ENCODE peak calls at places on chromosomes 3 and 15, in four cellular contexts. One of them, this sample, is unnamed.

GRCh38 chr3:186959029-186959624 is 28.8 kb downstream of the ST6GAL1 start:
- DNase-seq in PC-3: no peak
- DNase-seq in GM23248: no peak
- DNase-seq in astrocyte: no peak
- DNase-seq in this sample: no peak

GRCh38 chr3:31226331-31226730 is 306.4 kb upstream of the STT3B start:
- DNase-seq in PC-3: no peak
- DNase-seq in GM23248: no peak
- DNase-seq in astrocyte: no peak
- DNase-seq in this sample: no peak

GRCh38 chr3:87796137-87796899 is 262.5 kb downstream of the CGGBP1 start:
- DNase-seq in PC-3: no peak
- DNase-seq in GM23248: no peak
- DNase-seq in astrocyte: no peak
- DNase-seq in this sample: no peak

GRCh38 chr3:101512521-101513418 is at the start of gene SENP7:
- DNase-seq in PC-3: peak; percentile 92
- DNase-seq in GM23248: peak; percentile 93
- DNase-seq in astrocyte: peak; percentile 76
- DNase-seq in this sample: peak; percentile 88

GRCh38 chr3:107431048-107431297 is 53.7 kb downstream of the CCDC54 start:
- DNase-seq in PC-3: no peak
- DNase-seq in GM23248: no peak
- DNase-seq in astrocyte: no peak
- DNase-seq in this sample: no peak

GRCh38 chr15:28269097-28269496 is 52.9 kb downstream of the HERC2 start:
- DNase-seq in PC-3: peak; percentile 11
- DNase-seq in GM23248: no peak
- DNase-seq in astrocyte: no peak
- DNase-seq in this sample: no peak

GRCh38 chr15:99669250-99669649 is 64.0 kb downstream of the LYSMD4 start:
- DNase-seq in PC-3: no peak
- DNase-seq in GM23248: no peak
- DNase-seq in astrocyte: no peak
- DNase-seq in this sample: no peak

GRCh38 chr15:77386626-77387025 is 33.3 kb downstream of the PEAK1 start:
- DNase-seq in PC-3: no peak
- DNase-seq in GM23248: peak; percentile 11
- DNase-seq in astrocyte: no peak
- DNase-seq in this sample: no peak

GRCh38 chr3:195522254-195523023 is 20.7 kb downstream of the PPP1R2 start:
- DNase-seq in PC-3: peak; percentile 57
- DNase-seq in GM23248: peak; percentile 67
- DNase-seq in astrocyte: no peak
- DNase-seq in this sample: peak; percentile 30

GRCh38 chr3:171132873-171133272 is 106.4 kb upstream of the SLC2A2 start:
- DNase-seq in PC-3: peak; percentile 68
- DNase-seq in GM23248: peak; percentile 91
- DNase-seq in astrocyte: peak; percentile 73
- DNase-seq in this sample: no peak

GRCh38 chr3:143786229-143787199 is 61.8 kb downstream of the SLC9A9 start:
- DNase-seq in PC-3: no peak
- DNase-seq in GM23248: peak; percentile 46
- DNase-seq in astrocyte: peak; percentile 36
- DNase-seq in this sample: no peak

GRCh38 chr3:59503441-59503840 is 453.6 kb upstream of the CFAP20DC start:
- DNase-seq in PC-3: no peak
- DNase-seq in GM23248: no peak
- DNase-seq in astrocyte: no peak
- DNase-seq in this sample: no peak

GRCh38 chr3:37093481-37093880 is 80.9 kb downstream of the LRRFIP2 start:
- DNase-seq in PC-3: no peak
- DNase-seq in GM23248: peak; percentile 44
- DNase-seq in astrocyte: peak; percentile 50
- DNase-seq in this sample: no peak

GRCh38 chr3:195128255-195129071 is 142.5 kb downstream of the XXYLT1 start:
- DNase-seq in PC-3: no peak
- DNase-seq in GM23248: peak; percentile 38
- DNase-seq in astrocyte: peak; percentile 47
- DNase-seq in this sample: no peak

GRCh38 chr15:98914626-98915025 is 93.0 kb downstream of the PGPEP1L start:
- DNase-seq in PC-3: peak; percentile 86
- DNase-seq in GM23248: peak; percentile 94
- DNase-seq in astrocyte: peak; percentile 97
- DNase-seq in this sample: no peak

GRCh38 chr3:100761211-100761921 is 52.1 kb downstream of the TFG start:
- DNase-seq in PC-3: peak; percentile 50
- DNase-seq in GM23248: no peak
- DNase-seq in astrocyte: no peak
- DNase-seq in this sample: peak; percentile 29

GRCh38 chr15:44082558-44083151 is 112.4 kb downstream of the FRMD5 start:
- DNase-seq in PC-3: no peak
- DNase-seq in GM23248: peak; percentile 29
- DNase-seq in astrocyte: no peak
- DNase-seq in this sample: no peak

GRCh38 chr3:131091768-131092167 is 65.1 kb downstream of the NEK11 start:
- DNase-seq in PC-3: peak; percentile 46
- DNase-seq in GM23248: no peak
- DNase-seq in astrocyte: peak; percentile 26
- DNase-seq in this sample: peak; percentile 29

GRCh38 chr3:49734752-49735151 is 11.0 kb upstream of the GMPPB start:
- DNase-seq in PC-3: no peak
- DNase-seq in GM23248: no peak
- DNase-seq in astrocyte: no peak
- DNase-seq in this sample: no peak

GRCh38 chr15:29008846-29009245 is 123.1 kb downstream of the APBA2 start:
- DNase-seq in PC-3: no peak
- DNase-seq in GM23248: no peak
- DNase-seq in astrocyte: no peak
- DNase-seq in this sample: no peak

GRCh38 chr3:157405457-157405856 is 31.2 kb upstream of the PTX3 start:
- DNase-seq in PC-3: peak; percentile 71
- DNase-seq in GM23248: peak; percentile 40
- DNase-seq in astrocyte: peak; percentile 85
- DNase-seq in this sample: no peak

GRCh38 chr3:56251343-56251945 is 216.8 kb downstream of the ERC2 start:
- DNase-seq in PC-3: peak; percentile 76
- DNase-seq in GM23248: peak; percentile 60
- DNase-seq in astrocyte: peak; percentile 20
- DNase-seq in this sample: peak; percentile 51

GRCh38 chr3:23539185-23539584 is 266.6 kb upstream of the UBE2E1 start:
- DNase-seq in PC-3: no peak
- DNase-seq in GM23248: no peak
- DNase-seq in astrocyte: no peak
- DNase-seq in this sample: no peak

GRCh38 chr15:56934269-56934668 is 15.8 kb downstream of the TCF12 start:
- DNase-seq in PC-3: no peak
- DNase-seq in GM23248: peak; percentile 72
- DNase-seq in astrocyte: no peak
- DNase-seq in this sample: no peak

GRCh38 chr3:126132751-126133511 is 47.5 kb downstream of the ALDH1L1 start:
- DNase-seq in PC-3: peak; percentile 16
- DNase-seq in GM23248: peak; percentile 44
- DNase-seq in astrocyte: no peak
- DNase-seq in this sample: peak; percentile 64

GRCh38 chr15:60720493-60721231 is 241.7 kb upstream of the ICE2 start:
- DNase-seq in PC-3: no peak
- DNase-seq in GM23248: no peak
- DNase-seq in astrocyte: no peak
- DNase-seq in this sample: no peak

GRCh38 chr15:66483131-66483566 is 14.4 kb downstream of the SNAPC5 start:
- DNase-seq in PC-3: peak; percentile 82
- DNase-seq in GM23248: peak; percentile 68
- DNase-seq in astrocyte: peak; percentile 77
- DNase-seq in this sample: no peak

GRCh38 chr3:172869356-172869755 is 118.8 kb downstream of the ECT2 start:
- DNase-seq in PC-3: peak; percentile 66
- DNase-seq in GM23248: peak; percentile 6
- DNase-seq in astrocyte: no peak
- DNase-seq in this sample: no peak

GRCh38 chr3:113212155-113212844 is 943 bp downstream of the BOC start:
- DNase-seq in PC-3: peak; percentile 23
- DNase-seq in GM23248: peak; percentile 69
- DNase-seq in astrocyte: no peak
- DNase-seq in this sample: peak; percentile 46
- TF ChIP-seq EZH2 in PC-3: no peak
- TF ChIP-seq EZH2 in GM23248: no peak
- TF ChIP-seq EZH2 in astrocyte: no peak
- TF ChIP-seq EZH2 in this sample: no peak

GRCh38 chr3:147389265-147390175 is 16.8 kb downstream of the ZIC4 start:
- DNase-seq in PC-3: no peak
- DNase-seq in GM23248: no peak
- DNase-seq in astrocyte: no peak
- DNase-seq in this sample: peak; percentile 68

GRCh38 chr3:147388395-147389264 is 17.7 kb downstream of the ZIC4 start:
- DNase-seq in PC-3: no peak
- DNase-seq in GM23248: no peak
- DNase-seq in astrocyte: no peak
- DNase-seq in this sample: peak; percentile 68

GRCh38 chr3:147391726-147392082 is 14.6 kb downstream of the ZIC4 start:
- DNase-seq in PC-3: no peak
- DNase-seq in GM23248: no peak
- DNase-seq in astrocyte: no peak
- DNase-seq in this sample: no peak

GRCh38 chr3:147392083-147392916 is 14.0 kb downstream of the ZIC4 start:
- DNase-seq in PC-3: no peak
- DNase-seq in GM23248: peak; percentile 96
- DNase-seq in astrocyte: no peak
- DNase-seq in this sample: peak; percentile 94

DNA sequence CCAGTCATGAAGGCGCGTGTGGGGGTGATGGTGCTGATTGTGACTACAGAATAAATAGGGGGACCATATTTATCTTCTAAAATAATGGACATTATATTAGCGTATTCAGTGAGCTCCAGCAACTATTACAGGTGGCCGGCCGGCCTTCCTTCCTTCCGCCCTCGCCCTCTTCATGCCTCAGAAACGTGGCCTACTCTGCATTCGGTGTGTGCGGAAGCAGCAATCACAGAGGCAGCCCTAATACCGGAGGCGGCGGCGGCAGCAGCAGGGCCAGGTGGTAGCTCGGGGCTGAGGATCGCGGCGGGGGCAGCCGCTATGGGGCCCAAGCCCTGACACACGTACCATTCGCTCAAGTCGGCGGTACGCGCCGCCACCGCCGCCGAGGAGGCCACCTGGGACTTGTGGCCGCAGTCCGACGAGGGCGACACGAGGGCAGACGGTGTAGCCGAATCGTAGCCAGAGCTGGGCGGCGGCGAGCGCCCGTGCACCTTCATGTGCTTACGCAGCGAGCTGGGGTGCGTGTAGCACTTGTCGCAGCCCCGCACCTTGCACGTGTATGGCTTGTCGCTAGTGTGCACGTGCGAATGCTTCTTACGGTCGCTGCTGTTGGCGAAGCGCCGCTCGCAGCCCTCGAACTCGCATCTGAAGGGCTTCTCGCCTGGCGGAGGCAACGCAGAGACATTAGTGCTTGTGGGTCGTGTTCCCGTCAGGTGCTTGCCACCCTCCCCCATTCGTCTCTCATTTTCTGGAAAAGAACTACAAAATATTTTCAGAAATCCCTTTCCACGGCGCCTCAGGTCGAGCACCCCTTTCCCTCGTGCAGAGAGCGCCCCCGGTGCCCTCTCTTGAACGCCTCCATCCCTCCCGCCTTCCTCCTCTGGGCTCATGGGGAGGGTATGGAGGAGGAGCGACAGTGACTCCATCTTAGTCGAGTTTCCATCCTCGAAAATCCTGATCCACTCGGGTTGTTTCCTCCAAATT is 15.5 kb downstream of the ZIC4 start:
- DNase-seq in PC-3: no peak
- DNase-seq in GM23248: no peak
- DNase-seq in astrocyte: no peak
- DNase-seq in this sample: peak; percentile 52
- TF ChIP-seq EZH2 in PC-3: no peak
- TF ChIP-seq EZH2 in GM23248: no peak
- TF ChIP-seq EZH2 in astrocyte: peak; percentile 71
- TF ChIP-seq EZH2 in this sample: peak; percentile 97

GRCh38 chr3:2099779-2100191 is 1.1 kb downstream of the CNTN4 start:
- DNase-seq in PC-3: no peak
- DNase-seq in GM23248: no peak
- DNase-seq in astrocyte: no peak
- DNase-seq in this sample: peak; percentile 59
- TF ChIP-seq EZH2 in PC-3: no peak
- TF ChIP-seq EZH2 in GM23248: peak; percentile 35
- TF ChIP-seq EZH2 in astrocyte: no peak
- TF ChIP-seq EZH2 in this sample: peak; percentile 88

GRCh38 chr3:26621891-26622633 is 510 bp upstream of the LRRC3B start:
- DNase-seq in PC-3: no peak
- DNase-seq in GM23248: no peak
- DNase-seq in astrocyte: no peak
- DNase-seq in this sample: peak; percentile 36
- TF ChIP-seq EZH2 in PC-3: no peak
- TF ChIP-seq EZH2 in GM23248: no peak
- TF ChIP-seq EZH2 in astrocyte: no peak
- TF ChIP-seq EZH2 in this sample: no peak

GRCh38 chr15:97904196-97904572 is 56.3 kb upstream of the ARRDC4 start:
- DNase-seq in PC-3: peak; percentile 62
- DNase-seq in GM23248: peak; percentile 89
- DNase-seq in astrocyte: peak; percentile 27
- DNase-seq in this sample: peak; percentile 91

GRCh38 chr15:97902140-97902780 is 58.2 kb upstream of the ARRDC4 start:
- DNase-seq in PC-3: peak; percentile 56
- DNase-seq in GM23248: peak; percentile 95
- DNase-seq in astrocyte: no peak
- DNase-seq in this sample: no peak

GRCh38 chr15:97900006-97900405 is 60.5 kb upstream of the ARRDC4 start:
- DNase-seq in PC-3: no peak
- DNase-seq in GM23248: peak; percentile 63
- DNase-seq in astrocyte: no peak
- DNase-seq in this sample: no peak

GRCh38 chr15:97909291-97909891 is 51.1 kb upstream of the ARRDC4 start:
- DNase-seq in PC-3: peak; percentile 79
- DNase-seq in GM23248: peak; percentile 71
- DNase-seq in astrocyte: peak; percentile 9
- DNase-seq in this sample: peak; percentile 80

GRCh38 chr15:97903560-97904195 is 56.8 kb upstream of the ARRDC4 start:
- DNase-seq in PC-3: no peak
- DNase-seq in GM23248: peak; percentile 62
- DNase-seq in astrocyte: no peak
- DNase-seq in this sample: no peak
- TF ChIP-seq EZH2 in PC-3: no peak
- TF ChIP-seq EZH2 in GM23248: no peak
- TF ChIP-seq EZH2 in astrocyte: no peak
- TF ChIP-seq EZH2 in this sample: no peak